ENCODE peak calls at places on chromosomes 2 and 18, in seven cellular contexts. I is NCI-H510A; K is choroid plexus epithelial cell; D is activated CD4-positive, alpha-beta T cell treated with anti-CD3 and anti-CD28 coated beads, Interleukin-2, amount 50 U/mL, for 4 hours; O is ascending aorta; R is effector memory CD8-positive, alpha-beta T cell; B is CD4-positive, alpha-beta memory T cell. N is an unnamed sample.

GRCh38 chr18:23887493-23887892 is 127.1 kb upstream of the TTC39C start:
- DNase-seq in B (no peak), I (no peak), K (peak; percentile 4), O (no peak), R (no peak), D (no peak), N (no peak)

GRCh38 chr2:149421791-149422190 is 91.4 kb downstream of the LYPD6 start:
- DNase-seq in D (no peak), O (no peak), R (no peak), K (no peak), I (no peak), B (no peak), N (no peak)

GRCh38 chr2:8239402-8240127 is 442.3 kb upstream of the ID2 start:
- DNase-seq in R (no peak), I (no peak), O (no peak), K (no peak), B (no peak), D (no peak), N (no peak)

GRCh38 chr2:100984892-100985307 is 17.2 kb upstream of the RPL31 start:
- DNase-seq in K (peak; percentile 83), B (peak; percentile 71), I (peak; percentile 15), D (peak; percentile 78), R (peak; percentile 72), O (no peak), N (peak; percentile 55)

GRCh38 chr2:85536479-85536878 is 2.5 kb upstream of the MAT2A start:
- DNase-seq in B (no peak), K (peak; percentile 60), R (no peak), O (no peak), I (no peak), D (no peak), N (no peak)

GRCh38 chr2:100422320-100422719 is 4.9 kb upstream of the CHST10 start:
- DNase-seq in I (no peak), B (no peak), D (no peak), O (no peak), K (peak; percentile 69), R (no peak), N (no peak)

GRCh38 chr2:9558948-9559381 is 3.3 kb upstream of the ADAM17 start:
- DNase-seq in I (no peak), R (no peak), O (peak; percentile 75), K (peak; percentile 93), B (no peak), D (no peak), N (no peak)

GRCh38 chr2:95121150-95121494 is 486 bp downstream of the MRPS5 start:
- DNase-seq in D (no peak), O (no peak), I (no peak), R (no peak), B (no peak), K (peak; percentile 40), N (no peak)

GRCh38 chr2:132463719-132464118 is 47.1 kb downstream of the GPR39 start:
- DNase-seq in O (no peak), I (no peak), R (no peak), B (no peak), K (no peak), D (no peak), N (no peak)

GRCh38 chr2:223090081-223090480 is 38.1 kb downstream of the KCNE4 start:
- DNase-seq in R (no peak), I (no peak), K (no peak), O (no peak), D (no peak), B (no peak), N (no peak)

GRCh38 chr18:42141439-42141838 is 186.4 kb downstream of the PIK3C3 start:
- DNase-seq in K (peak; percentile 12), B (no peak), O (no peak), R (no peak), I (no peak), D (no peak), N (peak; percentile 21)

GRCh38 chr2:241463276-241464135 is 44.9 kb downstream of the STK25 start:
- DNase-seq in K (no peak), O (no peak), I (no peak), B (no peak), R (no peak), D (no peak), N (no peak)

GRCh38 chr2:47321411-47322031 is 81.4 kb upstream of the MSH2 start:
- DNase-seq in K (peak; percentile 72), D (no peak), O (no peak), R (no peak), I (no peak), B (no peak), N (peak; percentile 49)

GRCh38 chr2:182101263-182101662 is 115.6 kb downstream of the PPP1R1C start:
- DNase-seq in R (no peak), I (no peak), B (no peak), K (no peak), O (no peak), D (no peak), N (no peak)

GRCh38 chr18:49841236-49842217 is 28.2 kb upstream of the ACAA2 start:
- DNase-seq in K (no peak), D (no peak), R (no peak), O (no peak), I (no peak), B (no peak), N (no peak)

GRCh38 chr18:2872095-2872494 is 25.3 kb downstream of the EMILIN2 start:
- DNase-seq in D (no peak), B (no peak), R (no peak), I (no peak), K (no peak), O (no peak), N (no peak)

GRCh38 chr2:105774781-105775337 is 30.1 kb downstream of the NCK2 start:
- DNase-seq in K (no peak), R (no peak), B (no peak), I (no peak), D (no peak), O (no peak), N (no peak)

GRCh38 chr2:3124921-3125760 is 252.5 kb downstream of the EIPR1 start:
- DNase-seq in K (no peak), R (no peak), O (no peak), D (no peak), B (no peak), I (no peak), N (no peak)

GRCh38 chr2:100767810-100768806 is 51.8 kb upstream of the NPAS2 start:
- DNase-seq in K (no peak), B (no peak), O (no peak), D (no peak), I (no peak), R (no peak), N (no peak)

GRCh38 chr2:216692636-216693413 is 2.5 kb downstream of the IGFBP5 start:
- DNase-seq in O (peak; percentile 64), B (no peak), R (peak; percentile 6), I (peak; percentile 80), K (peak; percentile 82), D (peak; percentile 49), N (peak; percentile 62)

GRCh38 chr2:52904511-52904910 is 863.1 kb upstream of the CHAC2 start:
- DNase-seq in D (no peak), K (peak; percentile 52), R (no peak), B (no peak), I (no peak), O (no peak), N (no peak)

GRCh38 chr18:24658302-24658701 is 197.9 kb downstream of the HRH4 start:
- DNase-seq in B (no peak), D (no peak), O (no peak), R (no peak), K (no peak), I (no peak), N (no peak)

GRCh38 chr2:89763254-89763580 is 1071.7 kb downstream of the RPIA start:
- DNase-seq in R (no peak), D (no peak), O (no peak), B (no peak), K (no peak), I (no peak), N (no peak)

GRCh38 chr2:10879624-10880585 is 31.8 kb upstream of the KCNF1 start:
- DNase-seq in I (no peak), K (no peak), R (no peak), D (no peak), B (no peak), O (no peak), N (no peak)

GRCh38 chr2:218263817-218264611 is 3.2 kb downstream of the GPBAR1 start:
- DNase-seq in D (no peak), R (no peak), B (no peak), O (no peak), K (no peak), I (no peak), N (no peak)

GRCh38 chr18:9545029-9545428 is 69.3 kb downstream of the PPP4R1 start:
- DNase-seq in D (no peak), R (no peak), K (no peak), B (no peak), O (no peak), I (no peak), N (no peak)

GRCh38 chr2:176817061-176817565 is 395.5 kb upstream of the HNRNPA3 start:
- DNase-seq in R (no peak), K (no peak), I (no peak), B (no peak), D (no peak), O (no peak), N (peak; percentile 87)

GRCh38 chr2:60260646-60261296 is 292.7 kb downstream of the BCL11A start:
- DNase-seq in O (no peak), R (no peak), D (no peak), B (no peak), K (no peak), I (no peak), N (no peak)

GRCh38 chr2:140454717-140455116 is 1674.5 kb upstream of the NXPH2 start:
- DNase-seq in D (no peak), R (no peak), O (no peak), I (no peak), B (no peak), K (peak; percentile 77), N (no peak)

GRCh38 chr18:9732031-9732430 is 23.9 kb downstream of the RAB31 start:
- DNase-seq in I (no peak), D (no peak), O (no peak), K (no peak), R (no peak), B (no peak), N (no peak)

GRCh38 chr18:2050016-2050415 is 521.3 kb downstream of the METTL4 start:
- DNase-seq in I (no peak), O (no peak), K (peak; percentile 29), R (no peak), B (no peak), D (no peak), N (no peak)

GRCh38 chr2:200422071-200422470 is 87.8 kb downstream of the KCTD18 start:
- DNase-seq in B (no peak), K (no peak), R (no peak), D (no peak), I (no peak), O (no peak), N (no peak)

GRCh38 chr18:37611623-37612279 is 46.2 kb upstream of the CELF4 start:
- DNase-seq in K (no peak), O (no peak), D (no peak), B (no peak), I (no peak), R (no peak), N (no peak)

GRCh38 chr2:66434679-66435548 is at the start of gene MEIS1:
- DNase-seq in B (no peak), I (peak; percentile 92), K (peak; percentile 97), O (peak; percentile 83), D (no peak), R (no peak), N (peak; percentile 96)

GRCh38 chr2:206250041-206250897 is 24.2 kb upstream of the ZDBF2 start:
- DNase-seq in K (peak; percentile 11), B (no peak), O (no peak), I (no peak), R (no peak), D (no peak), N (no peak)

GRCh38 chr2:145431181-145431951 is 911.4 kb upstream of the ZEB2 start:
- DNase-seq in R (no peak), I (peak; percentile 91), D (no peak), O (no peak), B (no peak), K (no peak), N (peak; percentile 91)